ENCODE peak calls at places on chromosomes 6 and 20, in eight cellular contexts. P is GM13977, S is psoas muscle, E is GM06990, G is cardiac fibroblast, O is colonic mucosa, W is GM12864, Z is heart left ventricle. B is an unnamed sample.

GRCh38 chr20:10454135-10454750 is 19.1 kb downstream of the SLX4IP start:
- DNase-seq in P (no peak), S (no peak), E (no peak), G (no peak), O (no peak), W (no peak), Z (no peak), B (no peak)

GRCh38 chr20:41553142-41553879 is 64.9 kb downstream of the CHD6 start:
- DNase-seq in P (peak; percentile 30), S (no peak), E (peak; percentile 8), G (no peak), O (no peak), W (no peak), Z (no peak), B (no peak)

GRCh38 chr6:108874470-108875160 is 26.4 kb downstream of the ARMC2 start:
- DNase-seq in P (peak; percentile 65), S (no peak), E (peak; percentile 46), G (peak; percentile 76), O (no peak), W (peak; percentile 68), Z (no peak), B (no peak)

GRCh38 chr20:32536861-32537656 is 48.1 kb downstream of the NOL4L start:
- DNase-seq in P (no peak), S (peak; percentile 68), E (peak; percentile 67), G (no peak), O (peak; percentile 87), W (no peak), Z (no peak), B (no peak)

GRCh38 chr6:116106146-116106545 is 5.5 kb downstream of the NT5DC1 start:
- DNase-seq in P (no peak), S (no peak), E (no peak), G (peak; percentile 89), O (no peak), W (no peak), Z (no peak), B (no peak)

GRCh38 chr6:166515072-166515810 is 71.2 kb downstream of the RAMACL start:
- DNase-seq in P (no peak), S (peak; percentile 69), E (no peak), G (peak; percentile 73), O (no peak), W (no peak), Z (no peak), B (peak; percentile 28)

GRCh38 chr20:62479218-62479617 is 3.4 kb upstream of the GATA5 start:
- DNase-seq in P (no peak), S (no peak), E (no peak), G (no peak), O (no peak), W (no peak), Z (no peak), B (no peak)

GRCh38 chr6:87923389-87924050 is 124.1 kb upstream of the SPACA1 start:
- DNase-seq in P (no peak), S (no peak), E (no peak), G (no peak), O (no peak), W (no peak), Z (no peak), B (no peak)

GRCh38 chr20:2757001-2757400 is 43.4 kb downstream of the CPXM1 start:
- DNase-seq in P (peak; percentile 17), S (no peak), E (no peak), G (no peak), O (no peak), W (no peak), Z (no peak), B (no peak)

GRCh38 chr20:48732081-48732829 is 95.5 kb downstream of the PREX1 start:
- DNase-seq in P (no peak), S (no peak), E (no peak), G (no peak), O (no peak), W (no peak), Z (no peak), B (no peak)

GRCh38 chr6:132131777-132132176 is 180.6 kb upstream of the CCN2 start:
- DNase-seq in P (no peak), S (peak; percentile 32), E (no peak), G (peak; percentile 99), O (no peak), W (no peak), Z (peak; percentile 47), B (peak; percentile 95)

GRCh38 chr20:24668384-24668702 is 198.9 kb downstream of the SYNDIG1 start:
- DNase-seq in P (no peak), S (no peak), E (no peak), G (no peak), O (no peak), W (no peak), Z (no peak), B (no peak)

GRCh38 chr6:109449789-109450673 is 5.5 kb downstream of the MICAL1 start:
- DNase-seq in P (no peak), S (no peak), E (no peak), G (no peak), O (no peak), W (no peak), Z (no peak), B (no peak)

GRCh38 chr6:41824571-41825569 is 37.4 kb downstream of the TOMM6 start:
- DNase-seq in P (no peak), S (no peak), E (no peak), G (peak; percentile 22), O (no peak), W (no peak), Z (no peak), B (no peak)

GRCh38 chr6:43954311-43955131 is 172.7 kb downstream of the MRPL14 start:
- DNase-seq in P (no peak), S (peak; percentile 92), E (no peak), G (no peak), O (no peak), W (no peak), Z (peak; percentile 76), B (no peak)

GRCh38 chr6:107361568-107362270 is 97.6 kb downstream of the PDSS2 start:
- DNase-seq in P (no peak), S (no peak), E (no peak), G (peak; percentile 61), O (no peak), W (no peak), Z (no peak), B (no peak)

GRCh38 chr20:11838076-11838636 is 79.5 kb upstream of the BTBD3 start:
- DNase-seq in P (no peak), S (no peak), E (no peak), G (no peak), O (no peak), W (no peak), Z (no peak), B (no peak)

GRCh38 chr6:14910692-14911547 is 334.9 kb upstream of the JARID2 start:
- DNase-seq in P (peak; percentile 62), S (no peak), E (peak; percentile 71), G (peak; percentile 33), O (no peak), W (peak; percentile 53), Z (peak; percentile 44), B (no peak)

GRCh38 chr6:33957391-33958207 is 153.8 kb upstream of the MLN start:
- DNase-seq in P (no peak), S (no peak), E (no peak), G (no peak), O (no peak), W (no peak), Z (no peak), B (no peak)

GRCh38 chr6:33959661-33960344 is 156.0 kb upstream of the MLN start:
- DNase-seq in P (no peak), S (no peak), E (no peak), G (no peak), O (no peak), W (no peak), Z (no peak), B (no peak)

GRCh38 chr6:33958863-33959651 is 155.3 kb upstream of the MLN start:
- DNase-seq in P (no peak), S (no peak), E (no peak), G (no peak), O (no peak), W (no peak), Z (no peak), B (no peak)

GRCh38 chr6:33956206-33956605 is 152.4 kb upstream of the MLN start:
- DNase-seq in P (no peak), S (no peak), E (no peak), G (no peak), O (no peak), W (no peak), Z (no peak), B (no peak)

GRCh38 chr6:33958208-33958862 is 154.5 kb upstream of the MLN start:
- DNase-seq in P (no peak), S (no peak), E (no peak), G (no peak), O (peak; percentile 43), W (no peak), Z (no peak), B (no peak)
- TF ChIP-seq CTCF in P (peak; percentile 32), S (no peak), E (peak; percentile 34), G (no peak), O (no peak), W (peak; percentile 41), Z (peak; percentile 18), B (peak; percentile 2)

GRCh38 chr20:36677422-36677771 is 31.4 kb upstream of the SLA2 start:
- DNase-seq in P (no peak), S (no peak), E (no peak), G (no peak), O (no peak), W (no peak), Z (no peak), B (no peak)
- TF ChIP-seq CTCF in P (no peak), S (no peak), E (no peak), G (no peak), O (no peak), W (no peak), Z (no peak), B (no peak)

GRCh38 chr6:103675807-103676406 is 1183.8 kb downstream of the HACE1 start:
- DNase-seq in P (no peak), S (no peak), E (no peak), G (no peak), O (no peak), W (no peak), Z (no peak), B (no peak)

GRCh38 chr6:103674790-103675189 is 1184.9 kb downstream of the HACE1 start:
- DNase-seq in P (no peak), S (no peak), E (no peak), G (no peak), O (no peak), W (no peak), Z (no peak), B (no peak)

GRCh38 chr6:103677290-103677689 is 1182.4 kb downstream of the HACE1 start:
- DNase-seq in P (no peak), S (no peak), E (no peak), G (no peak), O (no peak), W (no peak), Z (no peak), B (no peak)

DNA sequence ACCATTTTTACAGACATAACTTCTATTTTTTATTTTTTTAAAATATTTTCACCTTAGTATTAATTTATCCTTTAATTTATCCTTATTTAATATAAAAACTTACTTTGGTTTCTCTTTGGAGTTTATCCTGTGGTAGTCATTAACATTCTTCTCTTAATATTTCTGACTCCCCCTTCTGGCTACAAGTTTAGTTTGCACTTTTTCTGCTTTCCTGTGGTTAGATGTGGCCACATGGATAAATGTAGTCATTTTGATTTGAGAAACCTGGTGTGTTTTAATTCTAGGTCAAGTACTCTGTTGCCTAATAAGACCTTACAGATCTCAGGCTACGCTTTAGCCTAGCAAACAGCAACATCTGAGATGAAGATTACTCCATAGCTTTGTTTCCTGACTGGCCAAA is 1187.5 kb downstream of the HACE1 start:
- DNase-seq in P (no peak), S (no peak), E (no peak), G (no peak), O (no peak), W (no peak), Z (no peak), B (no peak)
- TF ChIP-seq CTCF in P (peak; percentile 22), S (no peak), E (no peak), G (peak; percentile 9), O (no peak), W (no peak), Z (no peak), B (no peak)

GRCh38 chr6:145814501-145815350 is at the start of gene FBXO30:
- DNase-seq in P (peak; percentile 88), S (peak; percentile 93), E (peak; percentile 95), G (peak; percentile 93), O (peak; percentile 89), W (peak; percentile 60), Z (peak; percentile 88), B (peak; percentile 66)
- TF ChIP-seq CTCF in P (no peak), S (no peak), E (no peak), G (no peak), O (no peak), W (peak; percentile 29), Z (peak; percentile 7), B (no peak)